ENCODE peak calls at places on chromosome 17, in four cellular contexts. One of them, this sample, is unnamed.

GRCh38 chr17:8593830-8594229 is 36.7 kb downstream of the MYH10 start:
- DNase-seq in H1: no peak
- DNase-seq in SK-N-SH: no peak
- DNase-seq in GM12878: no peak
- DNase-seq in this sample: no peak

GRCh38 chr17:40060887-40061480 is 1.8 kb upstream of the THRA start:
- DNase-seq in H1: no peak
- DNase-seq in SK-N-SH: no peak
- DNase-seq in GM12878: no peak
- DNase-seq in this sample: no peak

GRCh38 chr17:73470369-73470768 is 158.6 kb upstream of the CDC42EP4 start:
- DNase-seq in H1: no peak
- DNase-seq in SK-N-SH: no peak
- DNase-seq in GM12878: no peak
- DNase-seq in this sample: no peak

GRCh38 chr17:9828296-9829059 is 2.8 kb downstream of the GLP2R start:
- DNase-seq in H1: no peak
- DNase-seq in SK-N-SH: no peak
- DNase-seq in GM12878: no peak
- DNase-seq in this sample: no peak

GRCh38 chr17:309361-309888 is 43.2 kb downstream of the RPH3AL start:
- DNase-seq in H1: peak; percentile 27
- DNase-seq in SK-N-SH: peak; percentile 86
- DNase-seq in GM12878: no peak
- DNase-seq in this sample: peak; percentile 56

GRCh38 chr17:80453126-80453979 is 23.1 kb downstream of the NPTX1 start:
- DNase-seq in H1: no peak
- DNase-seq in SK-N-SH: peak; percentile 53
- DNase-seq in GM12878: no peak
- DNase-seq in this sample: no peak

GRCh38 chr17:65547253-65547670 is 14.2 kb downstream of the AXIN2 start:
- DNase-seq in H1: no peak
- DNase-seq in SK-N-SH: no peak
- DNase-seq in GM12878: no peak
- DNase-seq in this sample: no peak

GRCh38 chr17:37752482-37752881 is 7.6 kb upstream of the HNF1B start:
- DNase-seq in H1: no peak
- DNase-seq in SK-N-SH: no peak
- DNase-seq in GM12878: no peak
- DNase-seq in this sample: no peak

GRCh38 chr17:17415006-17415405 is 61.8 kb upstream of the MED9 start:
- DNase-seq in H1: no peak
- DNase-seq in SK-N-SH: no peak
- DNase-seq in GM12878: no peak
- DNase-seq in this sample: no peak

GRCh38 chr17:17417718-17418151 is 59.1 kb upstream of the MED9 start:
- DNase-seq in H1: no peak
- DNase-seq in SK-N-SH: no peak
- DNase-seq in GM12878: no peak
- DNase-seq in this sample: peak; percentile 71

GRCh38 chr17:17414316-17414937 is 62.4 kb upstream of the MED9 start:
- DNase-seq in H1: no peak
- DNase-seq in SK-N-SH: no peak
- DNase-seq in GM12878: no peak
- DNase-seq in this sample: no peak

GRCh38 chr17:17416400-17417360 is 60.1 kb upstream of the MED9 start:
- DNase-seq in H1: no peak
- DNase-seq in SK-N-SH: no peak
- DNase-seq in GM12878: no peak
- DNase-seq in this sample: no peak

GRCh38 chr17:17416007-17416399 is 60.8 kb upstream of the MED9 start:
- DNase-seq in H1: no peak
- DNase-seq in SK-N-SH: peak; percentile 66
- DNase-seq in GM12878: peak; percentile 31
- DNase-seq in this sample: peak; percentile 84
- TF ChIP-seq NRF1 in H1: no peak
- TF ChIP-seq NRF1 in SK-N-SH: no peak
- TF ChIP-seq NRF1 in GM12878: no peak
- TF ChIP-seq NRF1 in this sample: no peak

DNA sequence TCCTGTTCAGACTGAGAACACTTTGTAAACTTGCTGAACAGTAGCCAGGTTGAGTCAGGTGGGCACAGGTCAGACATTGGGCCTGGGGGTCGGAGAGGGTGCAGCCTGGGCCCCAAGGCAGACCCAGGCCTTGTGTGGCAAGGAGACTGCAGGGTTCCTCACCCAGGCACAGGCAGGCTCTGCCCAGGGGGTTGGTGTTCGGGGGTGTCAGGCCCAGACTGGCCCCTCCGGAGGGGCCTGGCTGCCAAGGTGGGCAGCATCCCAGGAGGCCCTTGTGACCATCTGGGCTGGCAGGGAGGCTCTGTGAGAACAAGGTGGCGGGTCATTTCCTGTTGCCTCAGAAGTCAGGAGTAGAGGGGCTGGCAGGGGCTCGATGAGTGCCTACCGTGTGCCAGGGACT is 585 bp upstream of the MYO15A start:
- DNase-seq in H1: no peak
- DNase-seq in SK-N-SH: no peak
- DNase-seq in GM12878: no peak
- DNase-seq in this sample: no peak
- TF ChIP-seq NRF1 in H1: no peak
- TF ChIP-seq NRF1 in SK-N-SH: no peak
- TF ChIP-seq NRF1 in GM12878: no peak
- TF ChIP-seq NRF1 in this sample: no peak

GRCh38 chr17:68701046-68701445 is 99.9 kb upstream of the FAM20A start:
- DNase-seq in H1: no peak
- DNase-seq in SK-N-SH: no peak
- DNase-seq in GM12878: no peak
- DNase-seq in this sample: no peak

GRCh38 chr17:68704897-68705296 is 103.7 kb upstream of the FAM20A start:
- DNase-seq in H1: no peak
- DNase-seq in SK-N-SH: no peak
- DNase-seq in GM12878: no peak
- DNase-seq in this sample: no peak

GRCh38 chr17:68697850-68698313 is 96.7 kb upstream of the FAM20A start:
- DNase-seq in H1: no peak
- DNase-seq in SK-N-SH: no peak
- DNase-seq in GM12878: no peak
- DNase-seq in this sample: no peak

GRCh38 chr17:68698761-68699160 is 97.6 kb upstream of the FAM20A start:
- DNase-seq in H1: no peak
- DNase-seq in SK-N-SH: no peak
- DNase-seq in GM12878: no peak
- DNase-seq in this sample: no peak

DNA sequence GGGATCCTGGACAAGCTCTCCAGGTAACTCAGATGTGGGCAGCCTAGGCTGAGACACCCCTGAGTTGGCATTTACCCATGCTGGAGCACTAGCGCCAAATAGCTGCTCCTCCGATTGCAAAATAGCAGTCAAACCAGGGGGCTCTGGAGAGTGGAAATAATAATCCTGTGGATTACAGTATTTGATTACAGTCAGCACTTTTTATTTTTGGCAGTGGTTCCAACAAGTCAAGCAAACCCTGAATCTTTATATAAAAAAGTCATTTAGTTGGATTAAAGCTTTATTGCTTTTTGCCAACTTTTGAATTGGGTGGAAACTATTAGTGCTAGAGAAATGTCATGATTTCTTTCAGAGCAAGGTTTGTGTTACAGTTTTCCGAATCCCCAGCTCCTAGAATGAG is 99.2 kb upstream of the FAM20A start:
- DNase-seq in H1: no peak
- DNase-seq in SK-N-SH: no peak
- DNase-seq in GM12878: no peak
- DNase-seq in this sample: no peak
- TF ChIP-seq NRF1 in H1: no peak
- TF ChIP-seq NRF1 in SK-N-SH: no peak
- TF ChIP-seq NRF1 in GM12878: no peak
- TF ChIP-seq NRF1 in this sample: no peak

GRCh38 chr17:70520447-70520846 is 351.1 kb downstream of the KCNJ2 start:
- DNase-seq in H1: no peak
- DNase-seq in SK-N-SH: no peak
- DNase-seq in GM12878: no peak
- DNase-seq in this sample: no peak

GRCh38 chr17:70517808-70518207 is 348.5 kb downstream of the KCNJ2 start:
- DNase-seq in H1: no peak
- DNase-seq in SK-N-SH: no peak
- DNase-seq in GM12878: no peak
- DNase-seq in this sample: no peak

GRCh38 chr17:70523407-70523806 is 354.1 kb downstream of the KCNJ2 start:
- DNase-seq in H1: no peak
- DNase-seq in SK-N-SH: no peak
- DNase-seq in GM12878: no peak
- DNase-seq in this sample: no peak

GRCh38 chr17:70519300-70519699 is 350.0 kb downstream of the KCNJ2 start:
- DNase-seq in H1: no peak
- DNase-seq in SK-N-SH: no peak
- DNase-seq in GM12878: no peak
- DNase-seq in this sample: no peak

GRCh38 chr17:70521821-70522256 is 352.5 kb downstream of the KCNJ2 start:
- DNase-seq in H1: no peak
- DNase-seq in SK-N-SH: no peak
- DNase-seq in GM12878: no peak
- DNase-seq in this sample: no peak
- TF ChIP-seq NRF1 in H1: no peak
- TF ChIP-seq NRF1 in SK-N-SH: no peak
- TF ChIP-seq NRF1 in GM12878: no peak
- TF ChIP-seq NRF1 in this sample: no peak

GRCh38 chr17:82902972-82903874 is 63.4 kb upstream of the ZNF750 start:
- DNase-seq in H1: no peak
- DNase-seq in SK-N-SH: no peak
- DNase-seq in GM12878: no peak
- DNase-seq in this sample: no peak
- TF ChIP-seq NRF1 in H1: no peak
- TF ChIP-seq NRF1 in SK-N-SH: no peak
- TF ChIP-seq NRF1 in GM12878: no peak
- TF ChIP-seq NRF1 in this sample: no peak

GRCh38 chr17:30369995-30370394 is 8.7 kb upstream of the CPD start:
- DNase-seq in H1: no peak
- DNase-seq in SK-N-SH: no peak
- DNase-seq in GM12878: no peak
- DNase-seq in this sample: no peak
- TF ChIP-seq NRF1 in H1: no peak
- TF ChIP-seq NRF1 in SK-N-SH: no peak
- TF ChIP-seq NRF1 in GM12878: no peak
- TF ChIP-seq NRF1 in this sample: no peak

GRCh38 chr17:4527552-4527951 is 27.6 kb downstream of the MYBBP1A start:
- DNase-seq in H1: no peak
- DNase-seq in SK-N-SH: no peak
- DNase-seq in GM12878: no peak
- DNase-seq in this sample: no peak

GRCh38 chr17:4531988-4532736 is 23.0 kb downstream of the MYBBP1A start:
- DNase-seq in H1: no peak
- DNase-seq in SK-N-SH: no peak
- DNase-seq in GM12878: no peak
- DNase-seq in this sample: no peak

GRCh38 chr17:4532860-4533521 is 22.2 kb downstream of the MYBBP1A start:
- DNase-seq in H1: no peak
- DNase-seq in SK-N-SH: no peak
- DNase-seq in GM12878: no peak
- DNase-seq in this sample: no peak

GRCh38 chr17:4530799-4531730 is 24.1 kb downstream of the MYBBP1A start:
- DNase-seq in H1: no peak
- DNase-seq in SK-N-SH: no peak
- DNase-seq in GM12878: no peak
- DNase-seq in this sample: no peak

GRCh38 chr17:4529533-4530152 is 25.5 kb downstream of the MYBBP1A start:
- DNase-seq in H1: no peak
- DNase-seq in SK-N-SH: no peak
- DNase-seq in GM12878: no peak
- DNase-seq in this sample: no peak
- TF ChIP-seq NRF1 in H1: no peak
- TF ChIP-seq NRF1 in SK-N-SH: no peak
- TF ChIP-seq NRF1 in GM12878: no peak
- TF ChIP-seq NRF1 in this sample: no peak

GRCh38 chr17:34484193-34484733 is 95.1 kb upstream of the TMEM132E start:
- DNase-seq in H1: no peak
- DNase-seq in SK-N-SH: no peak
- DNase-seq in GM12878: no peak
- DNase-seq in this sample: no peak

GRCh38 chr17:34486781-34487180 is 92.6 kb upstream of the TMEM132E start:
- DNase-seq in H1: no peak
- DNase-seq in SK-N-SH: no peak
- DNase-seq in GM12878: no peak
- DNase-seq in this sample: no peak

GRCh38 chr17:34487616-34488015 is 91.8 kb upstream of the TMEM132E start:
- DNase-seq in H1: no peak
- DNase-seq in SK-N-SH: peak; percentile 57
- DNase-seq in GM12878: no peak
- DNase-seq in this sample: no peak

GRCh38 chr17:34485999-34486398 is 93.4 kb upstream of the TMEM132E start:
- DNase-seq in H1: no peak
- DNase-seq in SK-N-SH: no peak
- DNase-seq in GM12878: no peak
- DNase-seq in this sample: no peak
- TF ChIP-seq NRF1 in H1: no peak
- TF ChIP-seq NRF1 in SK-N-SH: no peak
- TF ChIP-seq NRF1 in GM12878: no peak
- TF ChIP-seq NRF1 in this sample: no peak

GRCh38 chr17:28347261-28347891 is 10.0 kb downstream of the POLDIP2 start:
- DNase-seq in H1: no peak
- DNase-seq in SK-N-SH: no peak
- DNase-seq in GM12878: no peak
- DNase-seq in this sample: no peak
- TF ChIP-seq NRF1 in H1: no peak
- TF ChIP-seq NRF1 in SK-N-SH: no peak
- TF ChIP-seq NRF1 in GM12878: no peak
- TF ChIP-seq NRF1 in this sample: no peak